ENCODE peak calls at places on chromosomes 11 and 22, in ten cellular contexts. Z is NAMALWA; R is RWPE1; H is hepatic stellate cell; C is fibroblast of lung; T is heart right ventricle; V is stimulated activated CD4-positive, alpha-beta T cell treated with anti-CD3 and anti-CD28 coated beads, Interleukin-2, amount 100 ng/mL, for 48 hours; Y is foreskin fibroblast; X is HEK293T; F is activated gamma-delta T cell treated with Interleukin-2 at 50 U/mL for 16 hours. P is an unnamed sample.
A peak's percentile ranks its signal among the peaks of the same experiment; 100 is the strongest.

GRCh38 chr22:28808716-28809355 is 8.5 kb upstream of the XBP1 start:
- DNase-seq in Z (no peak), R (no peak), H (no peak), C (no peak), T (no peak), V (no peak), Y (no peak), X (no peak), F (no peak), P (no peak)

GRCh38 chr11:102225689-102226562 is 91.4 kb upstream of the BIRC3 start:
- DNase-seq in Z (no peak), R (no peak), H (peak; percentile 68), C (peak; percentile 99), T (no peak), V (no peak), Y (peak; percentile 97), X (no peak), F (no peak), P (no peak)

GRCh38 chr11:104876324-104876723 is 21.9 kb downstream of the CASP12 start:
- DNase-seq in Z (no peak), R (no peak), H (no peak), C (peak; percentile 49), T (no peak), V (no peak), Y (no peak), X (no peak), F (no peak), P (no peak)

GRCh38 chr11:126607374-126607773 is 251.9 kb downstream of the ST3GAL4 start:
- DNase-seq in Z (peak; percentile 18), R (peak; percentile 68), H (peak; percentile 84), C (peak; percentile 37), T (peak; percentile 11), V (no peak), Y (peak; percentile 89), X (peak; percentile 76), F (no peak), P (peak; percentile 59)

GRCh38 chr11:123231263-123231662 is 36.2 kb upstream of the CLMP start:
- DNase-seq in Z (no peak), R (no peak), H (peak; percentile 65), C (peak; percentile 35), T (no peak), V (no peak), Y (peak; percentile 64), X (no peak), F (no peak), P (no peak)

GRCh38 chr11:43920598-43921419 is 21.6 kb upstream of the C11orf96 start:
- DNase-seq in Z (no peak), R (peak; percentile 96), H (peak; percentile 92), C (peak; percentile 100), T (peak; percentile 74), V (no peak), Y (peak; percentile 99), X (no peak), F (no peak), P (no peak)

GRCh38 chr11:119479685-119480275 is 56.8 kb upstream of the THY1 start:
- DNase-seq in Z (peak; percentile 33), R (no peak), H (no peak), C (peak; percentile 50), T (no peak), V (no peak), Y (peak; percentile 70), X (no peak), F (no peak), P (no peak)

GRCh38 chr11:113778111-113778910 is 1.3 kb upstream of the CLDN25 start:
- DNase-seq in Z (no peak), R (peak; percentile 85), H (peak; percentile 38), C (peak; percentile 56), T (peak; percentile 11), V (no peak), Y (peak; percentile 63), X (no peak), F (no peak), P (no peak)

GRCh38 chr11:133516845-133517244 is 15.5 kb downstream of the OPCML start:
- DNase-seq in Z (no peak), R (no peak), H (no peak), C (no peak), T (peak; percentile 17), V (no peak), Y (no peak), X (no peak), F (no peak), P (no peak)

GRCh38 chr11:12800032-12800671 is 125.9 kb downstream of the TEAD1 start:
- DNase-seq in Z (no peak), R (peak; percentile 80), H (peak; percentile 74), C (peak; percentile 88), T (no peak), V (no peak), Y (peak; percentile 75), X (peak; percentile 36), F (no peak), P (no peak)

GRCh38 chr22:36465232-36466021 is 16.0 kb downstream of the TXN2 start:
- DNase-seq in Z (no peak), R (peak; percentile 86), H (peak; percentile 85), C (peak; percentile 95), T (peak; percentile 86), V (no peak), Y (peak; percentile 85), X (no peak), F (no peak), P (no peak)

GRCh38 chr11:28144808-28145207 is 36.6 kb downstream of the METTL15 start:
- DNase-seq in Z (peak; percentile 8), R (no peak), H (no peak), C (peak; percentile 70), T (no peak), V (no peak), Y (peak; percentile 30), X (no peak), F (no peak), P (no peak)

GRCh38 chr11:4008116-4008515 is 86.5 kb upstream of the RRM1 start:
- DNase-seq in Z (no peak), R (no peak), H (no peak), C (no peak), T (no peak), V (no peak), Y (no peak), X (no peak), F (no peak), P (no peak)

GRCh38 chr11:67562951-67563350 is 20.7 kb upstream of the GSTP1 start:
- DNase-seq in Z (no peak), R (no peak), H (no peak), C (peak; percentile 45), T (no peak), V (no peak), Y (no peak), X (no peak), F (no peak), P (no peak)

GRCh38 chr11:118202599-118203422 is 22.0 kb downstream of the JAML start:
- DNase-seq in Z (no peak), R (no peak), H (no peak), C (no peak), T (no peak), V (no peak), Y (no peak), X (no peak), F (peak; percentile 66), P (no peak)

GRCh38 chr11:36702330-36703054 is 104.5 kb upstream of the RAG2 start:
- DNase-seq in Z (peak; percentile 64), R (peak; percentile 78), H (peak; percentile 31), C (peak; percentile 61), T (peak; percentile 37), V (no peak), Y (peak; percentile 80), X (peak; percentile 72), F (no peak), P (peak; percentile 70)

GRCh38 chr11:34907934-34908593 is 8.1 kb downstream of the APIP start:
- DNase-seq in Z (no peak), R (no peak), H (no peak), C (no peak), T (no peak), V (no peak), Y (no peak), X (no peak), F (no peak), P (no peak)

GRCh38 chr11:85869776-85870175 is 14.6 kb downstream of the CCDC83 start:
- DNase-seq in Z (no peak), R (no peak), H (no peak), C (no peak), T (no peak), V (no peak), Y (no peak), X (no peak), F (no peak), P (no peak)

GRCh38 chr11:130652671-130653335 is 204.4 kb downstream of the ADAMTS15 start:
- DNase-seq in Z (peak; percentile 21), R (no peak), H (no peak), C (peak; percentile 74), T (no peak), V (no peak), Y (peak; percentile 92), X (no peak), F (no peak), P (no peak)